ENCODE peak calls at places on chromosomes 5 and 9, in five cellular contexts. K is IMR-90, U is neuronal stem cell, O is mesenchymal stem cell, C is trophoblast cell. Z is an unnamed sample.
A peak's percentile ranks its signal among the peaks of the same experiment; 100 is the strongest.

GRCh38 chr9:15246688-15247087 is 60.3 kb downstream of the TTC39B start:
- DNase-seq in K (peak; percentile 55), U (no peak), O (no peak), C (no peak), Z (no peak)

GRCh38 chr9:137705906-137706305 is 87.1 kb downstream of the EHMT1 start:
- DNase-seq in K (no peak), U (no peak), O (no peak), C (no peak), Z (no peak)

GRCh38 chr5:113489299-113489698 is 1.0 kb upstream of the MCC start:
- DNase-seq in K (peak; percentile 99), U (no peak), O (peak; percentile 99), C (peak; percentile 46), Z (no peak)

GRCh38 chr5:111278824-111279504 is 54.8 kb downstream of the CAMK4 start:
- DNase-seq in K (no peak), U (peak; percentile 63), O (peak; percentile 68), C (peak; percentile 78), Z (peak; percentile 79)

GRCh38 chr5:132446621-132447020 is 44.0 kb downstream of the IRF1 start:
- DNase-seq in K (peak; percentile 75), U (no peak), O (peak; percentile 77), C (no peak), Z (no peak)

GRCh38 chr5:141654298-141654697 is 3.1 kb upstream of the FCHSD1 start:
- DNase-seq in K (peak; percentile 91), U (no peak), O (peak; percentile 54), C (peak; percentile 47), Z (no peak)

GRCh38 chr5:178063277-178063676 is 50.1 kb upstream of the N4BP3 start:
- DNase-seq in K (no peak), U (no peak), O (no peak), C (no peak), Z (no peak)

GRCh38 chr5:150598821-150599273 is 41.6 kb upstream of the SYNPO start:
- DNase-seq in K (no peak), U (no peak), O (no peak), C (no peak), Z (no peak)

GRCh38 chr9:75997196-75997595 is 106.7 kb downstream of the PCSK5 start:
- DNase-seq in K (no peak), U (no peak), O (no peak), C (peak; percentile 14), Z (no peak)

GRCh38 chr5:149355688-149356087 is 2.2 kb upstream of the PCYOX1L start:
- DNase-seq in K (no peak), U (no peak), O (no peak), C (no peak), Z (no peak)

GRCh38 chr5:56527174-56527573 is 288.2 kb upstream of the MAP3K1 start:
- DNase-seq in K (no peak), U (no peak), O (no peak), C (no peak), Z (no peak)

GRCh38 chr9:91949293-91949945 is 609 bp downstream of the ROR2 start:
- DNase-seq in K (no peak), U (peak; percentile 41), O (peak; percentile 32), C (no peak), Z (peak; percentile 44)

GRCh38 chr5:89698028-89698427 is 711.5 kb downstream of the CETN3 start:
- DNase-seq in K (no peak), U (no peak), O (no peak), C (no peak), Z (no peak)

GRCh38 chr9:26656003-26656940 is 236.3 kb downstream of the CAAP1 start:
- DNase-seq in K (peak; percentile 15), U (peak; percentile 35), O (peak; percentile 1), C (peak; percentile 16), Z (peak; percentile 59)

GRCh38 chr9:131709741-131710499 is 30.0 kb downstream of the RAPGEF1 start:
- DNase-seq in K (peak; percentile 38), U (no peak), O (no peak), C (peak; percentile 96), Z (no peak)

GRCh38 chr9:131706608-131706970 is 33.3 kb downstream of the RAPGEF1 start:
- DNase-seq in K (no peak), U (no peak), O (no peak), C (no peak), Z (no peak)

GRCh38 chr9:131707050-131707449 is 32.8 kb downstream of the RAPGEF1 start:
- DNase-seq in K (no peak), U (no peak), O (no peak), C (peak; percentile 44), Z (no peak)

GRCh38 chr9:131707677-131708612 is 31.9 kb downstream of the RAPGEF1 start:
- DNase-seq in K (peak; percentile 81), U (no peak), O (peak; percentile 57), C (peak; percentile 61), Z (no peak)

GRCh38 chr9:131708613-131709002 is 31.3 kb downstream of the RAPGEF1 start:
- DNase-seq in K (no peak), U (no peak), O (no peak), C (no peak), Z (no peak)
- H3K27ac ChIP-seq in K (no peak overlapping the region), U (no peak overlapping the region), O (no peak overlapping the region), C (peak overlapping the region; percentile 14), Z (no peak overlapping the region)

DNA sequence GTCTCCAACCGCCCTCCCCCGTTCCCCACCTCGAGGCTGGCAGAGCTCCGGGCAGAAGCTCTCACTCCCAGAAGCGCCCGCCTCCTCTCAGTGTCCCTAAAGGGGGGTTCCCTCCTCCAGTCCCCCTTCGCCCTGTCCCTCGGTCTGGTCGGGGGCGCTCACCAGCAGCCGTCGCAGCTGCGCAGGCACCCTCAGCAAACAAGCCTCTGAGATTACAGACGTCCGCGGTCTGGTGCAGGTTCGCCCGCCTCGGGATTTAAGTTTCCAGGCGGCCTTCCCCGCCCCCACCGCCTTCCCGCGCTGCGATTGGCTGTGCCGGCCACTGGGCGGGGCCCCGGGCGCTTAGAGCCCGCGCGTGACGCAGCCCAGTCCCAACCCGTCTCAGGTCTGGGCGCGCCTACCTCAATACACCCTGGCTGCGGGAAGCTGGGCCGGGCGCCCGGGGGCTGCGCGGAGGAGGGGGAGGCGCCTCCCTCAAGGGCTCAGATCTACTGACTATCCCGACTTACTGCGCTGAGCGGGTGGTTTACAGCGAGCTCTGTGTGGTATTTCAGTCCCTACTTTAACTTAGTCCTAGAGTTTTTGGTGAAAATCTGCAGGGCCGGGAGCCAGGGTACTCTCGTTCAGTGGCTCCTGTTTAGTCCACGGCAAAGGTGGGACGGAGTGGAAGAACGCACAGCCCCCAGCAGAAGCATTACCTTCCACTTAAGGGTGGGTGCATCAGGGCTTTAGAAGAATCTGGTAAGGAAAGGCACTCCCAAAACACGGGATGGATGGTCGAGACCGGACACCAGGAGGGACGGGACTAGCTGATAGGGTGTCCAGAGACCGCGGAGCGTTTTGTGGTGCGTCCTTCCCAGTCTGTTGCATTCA is at the start of gene CTSV:
- DNase-seq in K (peak; percentile 66), U (peak; percentile 92), O (peak; percentile 84), C (peak; percentile 98), Z (peak; percentile 96)
- H4K8ac ChIP-seq in K (peak within 1 kb of the TSS; percentile 2), U (no peak within 1 kb of the TSS), O (no peak within 1 kb of the TSS), C (peak within 1 kb of the TSS; percentile 87), Z (no peak within 1 kb of the TSS)

DNA sequence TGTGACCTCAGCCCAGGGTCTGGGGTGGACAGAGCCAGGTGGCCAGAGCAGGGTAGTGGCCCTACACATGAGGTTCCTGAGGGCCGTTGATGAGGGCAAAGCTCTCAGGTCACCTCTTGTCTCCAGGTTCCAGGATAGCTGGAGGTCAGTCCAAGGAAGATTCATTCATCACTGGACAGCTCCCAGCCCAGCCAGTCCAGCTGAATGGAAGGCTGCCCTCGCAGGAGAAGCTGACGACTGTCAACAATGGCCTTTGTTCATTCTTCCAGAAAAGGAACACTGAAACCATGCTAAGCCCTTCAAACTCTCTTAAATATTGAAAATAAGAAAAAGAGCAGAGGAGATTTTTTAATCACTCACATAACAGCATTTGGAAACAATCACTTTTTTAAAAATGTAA is 169.7 kb upstream of the TBCA start:
- DNase-seq in K (no peak), U (no peak), O (no peak), C (peak; percentile 4), Z (no peak)
- H3K27ac ChIP-seq in K (no peak overlapping the region), U (no peak overlapping the region), O (no peak overlapping the region), C (no peak overlapping the region), Z (no peak overlapping the region)

GRCh38 chr5:144028058-144028457 is 142.4 kb downstream of the YIPF5 start:
- DNase-seq in K (peak; percentile 51), U (no peak), O (peak; percentile 52), C (no peak), Z (no peak)

GRCh38 chr5:144024085-144024484 is 146.4 kb downstream of the YIPF5 start:
- DNase-seq in K (no peak), U (no peak), O (no peak), C (no peak), Z (no peak)

GRCh38 chr5:144026286-144026685 is 144.2 kb downstream of the YIPF5 start:
- DNase-seq in K (no peak), U (no peak), O (no peak), C (no peak), Z (no peak)

GRCh38 chr5:144028644-144029043 is 141.8 kb downstream of the YIPF5 start:
- DNase-seq in K (peak; percentile 84), U (no peak), O (peak; percentile 62), C (no peak), Z (no peak)

GRCh38 chr5:144024601-144025000 is 145.9 kb downstream of the YIPF5 start:
- DNase-seq in K (peak; percentile 60), U (no peak), O (no peak), C (no peak), Z (no peak)
- H4K8ac ChIP-seq in K (no peak overlapping the region), U (no peak overlapping the region), O (no peak overlapping the region), C (no peak overlapping the region), Z (no peak overlapping the region)

Z was measured in H9.